ENCODE peak calls at places on chromosomes 13 and 19, in five cellular contexts. A is ovary; R is C1 segment of cervical spinal cord; S is HT1080; K is stimulated activated CD8-positive, alpha-beta memory T cell treated with anti-CD3 and anti-CD28 coated beads, Interleukin-4, amount 100 ng/mL, for 4 hours. G is an unnamed sample.

GRCh38 chr19:41528106-41528505 is 47.9 kb upstream of the CEACAM21 start:
- DNase-seq in R (no peak), K (no peak), S (no peak), A (no peak), G (no peak)

GRCh38 chr13:66805657-66806056 is 424.5 kb downstream of the PCDH9 start:
- DNase-seq in R (no peak), K (no peak), S (no peak), A (no peak), G (no peak)

GRCh38 chr19:37738371-37738770 is 18.8 kb upstream of the ZNF607 start:
- DNase-seq in K (no peak), R (no peak), A (no peak), S (no peak), G (no peak)

GRCh38 chr13:35646061-35646774 is 169.7 kb upstream of the MAB21L1 start:
- DNase-seq in A (no peak), R (no peak), S (no peak), K (no peak), G (no peak)

GRCh38 chr19:48833049-48833448 is 3.2 kb downstream of the HSD17B14 start:
- DNase-seq in S (no peak), K (no peak), A (no peak), R (no peak), G (no peak)

GRCh38 chr13:113786262-113786841 is 27.3 kb downstream of the TMEM255B start:
- DNase-seq in A (no peak), R (no peak), S (peak), K (no peak), G (no peak)

GRCh38 chr13:28707629-28708427 is 10.9 kb downstream of the SLC46A3 start:
- DNase-seq in S (peak), R (no peak), A (no peak), K (no peak), G (no peak)

GRCh38 chr13:73335226-73335625 is 276.4 kb downstream of the KLF5 start:
- DNase-seq in A (no peak), S (peak), R (no peak), K (no peak), G (peak)

G was measured in COLO829.